ENCODE peak calls at places on chromosomes 12 and 14, in seven cellular contexts. S, W, H, T, F, I and O are unnamed samples.

GRCh38 chr14:104421892-104422291 is 157.7 kb upstream of the C14orf180 start:
- DNase-seq in W (no peak), S (no peak), T (no peak), I (no peak), H (no peak), F (no peak), O (no peak)

GRCh38 chr12:111034911-111035577 is 114.7 kb upstream of the MYL2 start:
- DNase-seq in H (no peak), F (no peak), I (no peak), W (no peak), T (no peak), S (no peak), O (no peak)

GRCh38 chr14:88682495-88683114 is 110.1 kb downstream of the EML5 start:
- DNase-seq in T (no peak), F (no peak), W (no peak), H (no peak), I (no peak), S (no peak), O (no peak)

GRCh38 chr14:30820674-30821073 is 53.7 kb upstream of the COCH start:
- DNase-seq in T (no peak), H (no peak), I (no peak), S (no peak), W (no peak), F (no peak), O (no peak)

GRCh38 chr14:55609681-55610080 is 29.7 kb downstream of the KTN1 start:
- DNase-seq in S (no peak), F (no peak), I (no peak), T (no peak), H (no peak), W (peak), O (no peak)

GRCh38 chr12:92886131-92886530 is 43.0 kb downstream of the EEA1 start:
- DNase-seq in W (no peak), S (no peak), I (no peak), T (no peak), F (no peak), H (no peak), O (no peak)

GRCh38 chr12:102567031-102567985 is 86.9 kb upstream of the IGF1 start:
- DNase-seq in T (peak), I (no peak), S (no peak), W (peak), H (no peak), F (no peak), O (no peak)

GRCh38 chr14:101874001-101874400 is 90.4 kb upstream of the DYNC1H1 start:
- DNase-seq in T (no peak), H (no peak), I (no peak), W (no peak), F (no peak), S (no peak), O (no peak)

GRCh38 chr14:49464885-49465284 is 121.3 kb downstream of the RPS29 start:
- DNase-seq in H (no peak), S (no peak), T (no peak), F (peak), W (no peak), I (no peak), O (no peak)

GRCh38 chr14:50559990-50560928 is at the start of gene ATL1:
- DNase-seq in W (peak), S (peak), T (peak), F (peak), I (peak), H (peak), O (no peak)

GRCh38 chr14:55710506-55711041 is 130.6 kb downstream of the KTN1 start:
- DNase-seq in W (no peak), F (no peak), S (no peak), H (no peak), T (no peak), I (no peak), O (no peak)

GRCh38 chr14:95620659-95621059 is 65.6 kb upstream of the TCL1B start:
- DNase-seq in I (no peak), W (no peak), F (no peak), S (no peak), T (no peak), H (no peak), O (no peak)

GRCh38 chr12:8088574-8088973 is 6.5 kb downstream of the NECAP1 start:
- DNase-seq in F (no peak), S (peak), T (no peak), W (no peak), H (no peak), I (no peak), O (peak)

GRCh38 chr14:53874704-53875103 is 81.9 kb downstream of the BMP4 start:
- DNase-seq in H (no peak), F (no peak), T (no peak), W (no peak), I (no peak), S (no peak), O (no peak)

GRCh38 chr12:121789233-121789781 is 4.2 kb downstream of the RHOF start:
- DNase-seq in S (peak), W (no peak), T (no peak), H (peak), I (no peak), F (peak), O (no peak)

GRCh38 chr14:105919458-105920150 is 393.2 kb downstream of the TMEM121 start:
- DNase-seq in H (peak), T (no peak), W (no peak), F (no peak), I (no peak), S (no peak), O (no peak)

GRCh38 chr12:28507055-28507454 is 316.8 kb downstream of the CCDC91 start:
- DNase-seq in W (peak), T (peak), F (no peak), H (no peak), I (no peak), S (no peak), O (no peak)

GRCh38 chr12:117476341-117476740 is 114.9 kb upstream of the NOS1 start:
- DNase-seq in I (no peak), S (no peak), T (no peak), F (no peak), W (no peak), H (no peak), O (no peak)

GRCh38 chr12:41795910-41796309 is 348.8 kb downstream of the GXYLT1 start:
- DNase-seq in F (no peak), W (no peak), T (no peak), H (no peak), I (no peak), S (no peak), O (no peak)

GRCh38 chr12:89354630-89354931 is 2.3 kb upstream of the DUSP6 start:
- DNase-seq in H (no peak), T (no peak), S (peak), W (peak), I (no peak), F (no peak), O (no peak)

GRCh38 chr12:103986823-103987222 is 21.2 kb downstream of the TDG start:
- DNase-seq in T (peak), S (no peak), H (no peak), F (no peak), I (no peak), W (peak), O (no peak)

GRCh38 chr12:104181313-104181712 is 34.3 kb upstream of the TXNRD1 start:
- DNase-seq in H (no peak), W (peak), I (no peak), T (peak), S (no peak), F (no peak), O (no peak)

GRCh38 chr12:90163975-90164374 is 455.3 kb upstream of the ATP2B1 start:
- DNase-seq in T (no peak), F (peak), W (no peak), I (no peak), H (no peak), S (no peak), O (peak)

GRCh38 chr14:61511558-61511924 is 183.8 kb upstream of the HIF1A start:
- DNase-seq in I (no peak), F (no peak), S (peak), H (no peak), W (no peak), T (no peak), O (no peak)

GRCh38 chr12:57342207-57342691 is 88.6 kb downstream of the R3HDM2 start:
- DNase-seq in T (peak), I (no peak), H (peak), S (no peak), F (no peak), W (peak), O (no peak)

GRCh38 chr12:60308366-60309000 is 712.7 kb downstream of the SLC16A7 start:
- DNase-seq in H (no peak), S (no peak), W (no peak), T (no peak), I (no peak), F (no peak), O (no peak)

GRCh38 chr12:681857-682256 is 18.6 kb upstream of the NINJ2 start:
- DNase-seq in F (no peak), S (no peak), H (no peak), W (no peak), I (no peak), T (no peak), O (no peak)

GRCh38 chr14:68633131-68633991 is 159.5 kb downstream of the ZFP36L1 start:
- DNase-seq in I (no peak), T (no peak), H (no peak), W (peak), S (no peak), F (peak), O (no peak)

GRCh38 chr14:24176599-24176998 is 4.7 kb downstream of the REC8 start:
- DNase-seq in F (no peak), I (no peak), S (no peak), W (no peak), H (no peak), T (no peak), O (no peak)

GRCh38 chr12:30437044-30437443 is 258.6 kb downstream of the IPO8 start:
- DNase-seq in H (no peak), F (no peak), I (no peak), W (no peak), T (no peak), S (no peak), O (no peak)

GRCh38 chr12:114954626-114955025 is 270.7 kb upstream of the TBX3 start:
- DNase-seq in F (no peak), H (no peak), S (no peak), W (no peak), I (no peak), T (no peak), O (no peak)

GRCh38 chr14:75857199-75857598 is 124.6 kb downstream of the TGFB3 start:
- DNase-seq in I (no peak), T (no peak), S (no peak), F (no peak), H (no peak), W (no peak), O (no peak)
- H3K4me3 ChIP-seq in I (no peak), T (no peak), S (no peak), F (no peak), H (no peak), W (no peak), O (no peak)

DNA sequence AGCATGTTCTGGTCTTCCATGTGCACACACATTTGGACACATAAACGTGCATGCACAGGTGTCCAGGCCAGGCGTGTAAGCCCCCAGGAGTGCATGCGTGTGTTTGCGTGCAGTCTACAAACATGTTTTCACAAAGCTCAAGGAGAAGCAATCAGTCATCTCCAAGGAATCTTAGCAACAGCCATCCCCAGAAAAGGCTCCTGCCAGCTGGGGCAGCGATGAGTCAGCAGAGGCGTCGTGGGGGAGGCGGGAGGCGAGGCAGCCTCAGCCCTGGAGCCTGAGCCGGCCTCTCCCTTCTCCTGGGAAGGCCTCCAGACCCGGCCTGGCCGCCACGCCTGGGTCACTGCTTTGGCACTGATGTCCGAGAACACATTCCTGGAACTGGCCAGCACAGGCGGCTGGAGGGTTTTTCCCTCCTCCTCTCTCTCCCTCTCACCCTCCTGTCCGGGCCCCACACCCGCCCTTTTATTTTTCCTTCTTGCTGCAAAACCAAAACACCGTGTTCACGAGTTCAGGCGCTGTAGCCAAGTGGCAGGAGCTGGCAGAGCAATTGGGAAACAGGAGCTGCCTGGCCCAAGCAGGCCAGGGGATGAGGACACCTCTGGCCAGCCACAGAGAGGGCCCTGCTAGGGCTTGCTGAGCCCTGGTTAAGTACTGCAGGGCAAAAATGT is 92.7 kb downstream of the LRRC74A start:
- DNase-seq in W (peak), F (no peak), T (peak), S (no peak), I (peak), H (peak), O (no peak)
- H3K4me3 ChIP-seq in W (no peak), F (no peak), T (no peak), S (no peak), I (no peak), H (no peak), O (no peak)

GRCh38 chr14:103273847-103274615 is 60.0 kb upstream of the EIF5 start:
- DNase-seq in S (no peak), T (no peak), H (no peak), F (no peak), I (no peak), W (no peak), O (no peak)

GRCh38 chr14:103271189-103271588 is 62.8 kb upstream of the EIF5 start:
- DNase-seq in H (no peak), S (no peak), W (no peak), I (no peak), F (no peak), T (no peak), O (no peak)

GRCh38 chr14:103275000-103275399 is 59.0 kb upstream of the EIF5 start:
- DNase-seq in F (no peak), H (no peak), W (no peak), S (no peak), T (no peak), I (no peak), O (no peak)

GRCh38 chr14:103273145-103273846 is 60.7 kb upstream of the EIF5 start:
- DNase-seq in I (no peak), F (no peak), H (no peak), S (no peak), W (no peak), T (no peak), O (no peak)
- H3K4me3 ChIP-seq in I (peak), F (no peak), H (no peak), S (no peak), W (no peak), T (peak), O (no peak)

GRCh38 chr14:60506462-60506984 is 2.4 kb upstream of the SIX6 start:
- DNase-seq in I (no peak), T (no peak), H (no peak), F (no peak), S (no peak), W (no peak), O (no peak)

GRCh38 chr14:60509438-60510253 is 700 bp downstream of the SIX6 start:
- DNase-seq in S (no peak), H (no peak), T (no peak), W (no peak), I (no peak), F (no peak), O (no peak)

GRCh38 chr14:60506985-60507829 is 1.7 kb upstream of the SIX6 start:
- DNase-seq in F (no peak), T (no peak), S (no peak), H (no peak), W (no peak), I (no peak), O (no peak)

GRCh38 chr14:60508707-60509437 is at the start of gene SIX6:
- DNase-seq in H (no peak), I (no peak), T (peak), S (no peak), W (no peak), F (no peak), O (peak)

GRCh38 chr14:60508363-60508706 is 611 bp upstream of the SIX6 start:
- DNase-seq in W (no peak), H (no peak), I (no peak), T (no peak), F (no peak), S (no peak), O (no peak)
- H3K4me3 ChIP-seq in W (no peak), H (no peak), I (no peak), T (no peak), F (no peak), S (no peak), O (peak)

DNA sequence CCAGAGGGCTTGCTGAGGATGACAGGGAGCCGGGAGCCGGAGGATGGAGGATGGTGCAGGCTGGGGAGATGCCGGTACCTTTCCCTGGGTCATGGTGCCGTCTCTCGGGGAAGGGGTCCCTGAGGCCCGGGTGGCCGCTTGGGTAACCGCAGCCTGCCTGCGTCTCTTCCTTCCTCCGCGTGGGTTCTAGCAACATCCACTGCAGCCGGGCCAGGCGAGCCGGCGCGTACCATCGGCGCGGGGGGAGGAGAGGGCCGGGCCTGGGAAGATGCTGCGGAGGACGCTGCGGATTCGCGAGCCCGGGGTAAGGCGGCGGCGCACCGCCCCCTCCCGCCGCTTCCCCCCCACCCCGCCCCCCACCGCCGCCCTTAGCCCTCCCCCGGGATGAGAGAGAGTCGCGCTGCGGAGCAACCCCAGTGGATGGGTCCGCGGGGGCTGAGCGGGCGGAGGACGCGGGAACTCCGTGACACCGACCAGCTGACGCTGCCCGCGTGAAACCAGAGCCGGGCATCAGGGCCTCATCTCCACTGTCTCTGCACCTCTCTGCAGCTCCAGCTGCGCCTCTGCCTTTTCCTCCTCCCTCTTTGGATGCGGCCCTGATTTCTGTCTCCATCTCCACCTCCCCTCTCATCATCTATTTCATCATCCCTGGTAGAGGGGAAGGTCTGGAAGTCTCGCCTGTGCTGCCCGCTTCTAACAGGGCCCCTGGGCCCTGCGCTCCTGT is at the start of gene FAIM2:
- DNase-seq in I (no peak), W (peak), F (no peak), H (peak), T (peak), S (peak), O (peak)
- H3K4me3 ChIP-seq in I (no peak), W (peak), F (no peak), H (peak), T (peak), S (no peak), O (peak)

DNA sequence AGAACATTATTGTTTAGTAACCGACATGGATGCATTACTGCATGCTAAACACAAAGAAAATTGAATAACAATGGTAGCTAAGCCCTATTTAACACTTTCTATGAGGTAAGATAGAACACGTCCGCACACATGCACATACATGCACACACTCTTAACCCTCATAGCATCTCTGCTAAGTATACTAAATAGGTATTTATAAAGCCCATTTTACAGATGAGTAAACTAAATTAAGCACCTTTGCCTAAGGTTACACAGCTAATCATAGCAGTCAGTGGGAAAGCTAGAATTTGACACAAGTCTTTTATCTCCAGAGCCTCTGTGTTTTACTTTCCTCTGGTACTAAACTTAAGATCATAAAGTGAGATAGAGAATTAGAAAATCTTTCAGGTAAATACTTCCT is 435.0 kb downstream of the EGLN3 start:
- DNase-seq in T (no peak), H (no peak), I (no peak), S (no peak), F (no peak), W (no peak), O (no peak)
- H3K4me3 ChIP-seq in T (no peak), H (no peak), I (no peak), S (no peak), F (no peak), W (no peak), O (no peak)

DNA sequence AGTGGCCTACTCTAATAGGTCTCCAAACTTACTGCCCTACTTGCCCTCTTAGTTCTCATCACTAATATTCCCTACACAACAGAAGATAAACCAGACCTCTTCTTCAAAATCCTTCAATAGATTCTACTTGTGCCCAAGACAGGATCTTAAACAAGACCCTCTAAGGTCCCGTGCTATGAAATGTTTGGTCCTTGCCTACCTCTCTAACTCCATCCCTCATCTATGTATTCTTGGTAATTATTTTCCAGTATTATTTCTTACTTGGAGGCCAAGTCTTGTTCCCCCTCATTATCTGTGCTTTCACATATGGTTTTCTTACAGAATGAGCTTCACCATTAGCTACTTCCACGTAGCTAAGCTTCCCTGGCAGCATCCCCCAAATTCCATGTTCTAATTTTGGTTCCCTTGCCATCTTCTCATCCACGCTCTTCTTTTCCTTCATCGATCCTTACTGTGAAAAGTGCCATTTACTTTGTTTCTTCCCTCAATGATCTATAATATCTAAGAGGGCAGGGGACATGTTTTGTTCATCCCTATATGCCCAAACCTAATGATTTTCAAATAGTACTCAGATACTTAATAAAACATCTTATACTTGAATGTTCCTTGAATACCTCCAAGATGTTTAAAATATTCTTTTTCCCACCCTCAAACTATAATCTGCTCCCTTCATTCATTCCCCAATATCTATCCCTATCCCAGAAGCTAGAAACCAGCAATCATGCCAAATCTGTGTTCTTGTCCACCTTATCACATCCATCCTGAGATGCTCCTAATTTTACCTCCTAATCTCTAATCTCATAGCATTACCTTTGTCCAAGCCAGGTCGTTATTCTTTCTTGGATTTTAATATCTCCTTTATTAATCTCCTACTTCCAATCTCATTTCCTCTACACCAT is 10.1 kb downstream of the HNRNPC start:
- DNase-seq in T (no peak), H (no peak), I (no peak), W (no peak), S (no peak), F (no peak), O (no peak)
- H3K4me3 ChIP-seq in T (no peak), H (no peak), I (no peak), W (no peak), S (no peak), F (no peak), O (no peak)

GRCh38 chr12:16610006-16610520 is 4.1 kb upstream of the LMO3 start:
- DNase-seq in F (no peak), T (no peak), S (no peak), H (no peak), I (no peak), W (no peak), O (no peak)

GRCh38 chr12:16610743-16611142 is 4.8 kb upstream of the LMO3 start:
- DNase-seq in I (no peak), S (no peak), W (no peak), F (peak), H (no peak), T (no peak), O (no peak)

GRCh38 chr12:16608346-16608745 is 2.4 kb upstream of the LMO3 start:
- DNase-seq in S (no peak), H (no peak), W (no peak), T (no peak), I (no peak), F (no peak), O (no peak)

GRCh38 chr12:16607895-16608294 is 1.9 kb upstream of the LMO3 start:
- DNase-seq in H (no peak), W (no peak), I (no peak), T (no peak), F (no peak), S (no peak), O (no peak)

GRCh38 chr12:16609140-16609539 is 3.2 kb upstream of the LMO3 start:
- DNase-seq in S (no peak), H (no peak), T (no peak), F (peak), W (no peak), I (no peak), O (no peak)
- H3K4me3 ChIP-seq in S (no peak), H (peak), T (no peak), F (peak), W (peak), I (peak), O (no peak)